ENCODE peak calls at places on chromosomes 16 and 17, in nine cellular contexts. One of them, this sample, is unnamed.

GRCh38 chr17:42132941-42133340 is 10.3 kb downstream of the HSPB9 start:
- DNase-seq in Right ventricle myocardium inferior: no peak
- DNase-seq in activated T-helper 9 cell treated with anti-CD3 and anti-CD28 coated beads, Interleukin-2, amount 50 U/mL, for 16 hours: no peak
- DNase-seq in A549: no peak
- DNase-seq in upper lobe of right lung: peak; percentile 89
- DNase-seq in choroid plexus epithelial cell: peak; percentile 69
- DNase-seq in HCEC 1CT: peak; percentile 74
- DNase-seq in progenitor cell of endocrine pancreas: no peak
- DNase-seq in T47D: no peak
- DNase-seq in this sample: peak; percentile 55

GRCh38 chr17:72891627-72892026 is 200.9 kb downstream of the SLC39A11 start:
- DNase-seq in Right ventricle myocardium inferior: no peak
- DNase-seq in activated T-helper 9 cell treated with anti-CD3 and anti-CD28 coated beads, Interleukin-2, amount 50 U/mL, for 16 hours: no peak
- DNase-seq in A549: no peak
- DNase-seq in upper lobe of right lung: no peak
- DNase-seq in choroid plexus epithelial cell: no peak
- DNase-seq in HCEC 1CT: no peak
- DNase-seq in progenitor cell of endocrine pancreas: no peak
- DNase-seq in T47D: no peak
- DNase-seq in this sample: no peak

GRCh38 chr17:77790143-77790829 is 168.2 kb upstream of the TNRC6C start:
- DNase-seq in Right ventricle myocardium inferior: no peak
- DNase-seq in activated T-helper 9 cell treated with anti-CD3 and anti-CD28 coated beads, Interleukin-2, amount 50 U/mL, for 16 hours: no peak
- DNase-seq in A549: no peak
- DNase-seq in upper lobe of right lung: no peak
- DNase-seq in choroid plexus epithelial cell: no peak
- DNase-seq in HCEC 1CT: no peak
- DNase-seq in progenitor cell of endocrine pancreas: no peak
- DNase-seq in T47D: peak; percentile 72
- DNase-seq in this sample: no peak

GRCh38 chr16:86854895-86855294 is 276.5 kb downstream of the FOXL1 start:
- DNase-seq in Right ventricle myocardium inferior: no peak
- DNase-seq in activated T-helper 9 cell treated with anti-CD3 and anti-CD28 coated beads, Interleukin-2, amount 50 U/mL, for 16 hours: no peak
- DNase-seq in A549: peak; percentile 39
- DNase-seq in upper lobe of right lung: no peak
- DNase-seq in choroid plexus epithelial cell: peak; percentile 34
- DNase-seq in HCEC 1CT: no peak
- DNase-seq in progenitor cell of endocrine pancreas: no peak
- DNase-seq in T47D: no peak
- DNase-seq in this sample: no peak

GRCh38 chr16:3825103-3825502 is 55.4 kb downstream of the CREBBP start:
- DNase-seq in Right ventricle myocardium inferior: no peak
- DNase-seq in activated T-helper 9 cell treated with anti-CD3 and anti-CD28 coated beads, Interleukin-2, amount 50 U/mL, for 16 hours: no peak
- DNase-seq in A549: no peak
- DNase-seq in upper lobe of right lung: no peak
- DNase-seq in choroid plexus epithelial cell: peak; percentile 70
- DNase-seq in HCEC 1CT: peak; percentile 69
- DNase-seq in progenitor cell of endocrine pancreas: no peak
- DNase-seq in T47D: no peak
- DNase-seq in this sample: no peak

GRCh38 chr16:69845181-69845580 is 83.0 kb downstream of the WWP2 start:
- DNase-seq in Right ventricle myocardium inferior: no peak
- DNase-seq in activated T-helper 9 cell treated with anti-CD3 and anti-CD28 coated beads, Interleukin-2, amount 50 U/mL, for 16 hours: no peak
- DNase-seq in A549: no peak
- DNase-seq in upper lobe of right lung: no peak
- DNase-seq in choroid plexus epithelial cell: no peak
- DNase-seq in HCEC 1CT: no peak
- DNase-seq in progenitor cell of endocrine pancreas: no peak
- DNase-seq in T47D: no peak
- DNase-seq in this sample: no peak

GRCh38 chr17:83098241-83099085 is 19.1 kb downstream of the METRNL start:
- DNase-seq in Right ventricle myocardium inferior: no peak
- DNase-seq in activated T-helper 9 cell treated with anti-CD3 and anti-CD28 coated beads, Interleukin-2, amount 50 U/mL, for 16 hours: no peak
- DNase-seq in A549: no peak
- DNase-seq in upper lobe of right lung: no peak
- DNase-seq in choroid plexus epithelial cell: peak; percentile 30
- DNase-seq in HCEC 1CT: no peak
- DNase-seq in progenitor cell of endocrine pancreas: no peak
- DNase-seq in T47D: no peak
- DNase-seq in this sample: no peak

GRCh38 chr16:52629296-52629695 is 82.4 kb upstream of the TOX3 start:
- DNase-seq in Right ventricle myocardium inferior: no peak
- DNase-seq in activated T-helper 9 cell treated with anti-CD3 and anti-CD28 coated beads, Interleukin-2, amount 50 U/mL, for 16 hours: no peak
- DNase-seq in A549: no peak
- DNase-seq in upper lobe of right lung: no peak
- DNase-seq in choroid plexus epithelial cell: no peak
- DNase-seq in HCEC 1CT: no peak
- DNase-seq in progenitor cell of endocrine pancreas: no peak
- DNase-seq in T47D: no peak
- DNase-seq in this sample: no peak

GRCh38 chr17:633641-634091 is 81.0 kb downstream of the VPS53 start:
- DNase-seq in Right ventricle myocardium inferior: no peak
- DNase-seq in activated T-helper 9 cell treated with anti-CD3 and anti-CD28 coated beads, Interleukin-2, amount 50 U/mL, for 16 hours: no peak
- DNase-seq in A549: no peak
- DNase-seq in upper lobe of right lung: no peak
- DNase-seq in choroid plexus epithelial cell: peak; percentile 71
- DNase-seq in HCEC 1CT: no peak
- DNase-seq in progenitor cell of endocrine pancreas: no peak
- DNase-seq in T47D: no peak
- DNase-seq in this sample: no peak

GRCh38 chr16:2280461-2280860 is 12.5 kb upstream of the RNPS1 start:
- DNase-seq in Right ventricle myocardium inferior: peak; percentile 15
- DNase-seq in activated T-helper 9 cell treated with anti-CD3 and anti-CD28 coated beads, Interleukin-2, amount 50 U/mL, for 16 hours: no peak
- DNase-seq in A549: no peak
- DNase-seq in upper lobe of right lung: no peak
- DNase-seq in choroid plexus epithelial cell: no peak
- DNase-seq in HCEC 1CT: no peak
- DNase-seq in progenitor cell of endocrine pancreas: no peak
- DNase-seq in T47D: no peak
- DNase-seq in this sample: no peak

GRCh38 chr16:79790854-79791253 is 190.3 kb upstream of the MAF start:
- DNase-seq in Right ventricle myocardium inferior: no peak
- DNase-seq in activated T-helper 9 cell treated with anti-CD3 and anti-CD28 coated beads, Interleukin-2, amount 50 U/mL, for 16 hours: no peak
- DNase-seq in A549: no peak
- DNase-seq in upper lobe of right lung: no peak
- DNase-seq in choroid plexus epithelial cell: no peak
- DNase-seq in HCEC 1CT: no peak
- DNase-seq in progenitor cell of endocrine pancreas: no peak
- DNase-seq in T47D: no peak
- DNase-seq in this sample: no peak

GRCh38 chr17:82241926-82242697 is 13.3 kb downstream of the SLC16A3 start:
- DNase-seq in Right ventricle myocardium inferior: peak; percentile 74
- DNase-seq in activated T-helper 9 cell treated with anti-CD3 and anti-CD28 coated beads, Interleukin-2, amount 50 U/mL, for 16 hours: no peak
- DNase-seq in A549: no peak
- DNase-seq in upper lobe of right lung: no peak
- DNase-seq in choroid plexus epithelial cell: peak; percentile 55
- DNase-seq in HCEC 1CT: no peak
- DNase-seq in progenitor cell of endocrine pancreas: no peak
- DNase-seq in T47D: no peak
- DNase-seq in this sample: no peak

GRCh38 chr16:11372073-11372923 is 27.0 kb downstream of the RMI2 start:
- DNase-seq in Right ventricle myocardium inferior: no peak
- DNase-seq in activated T-helper 9 cell treated with anti-CD3 and anti-CD28 coated beads, Interleukin-2, amount 50 U/mL, for 16 hours: no peak
- DNase-seq in A549: no peak
- DNase-seq in upper lobe of right lung: peak; percentile 46
- DNase-seq in choroid plexus epithelial cell: no peak
- DNase-seq in HCEC 1CT: no peak
- DNase-seq in progenitor cell of endocrine pancreas: no peak
- DNase-seq in T47D: no peak
- DNase-seq in this sample: no peak

GRCh38 chr17:65522751-65523404 is 38.6 kb downstream of the AXIN2 start:
- DNase-seq in Right ventricle myocardium inferior: no peak
- DNase-seq in activated T-helper 9 cell treated with anti-CD3 and anti-CD28 coated beads, Interleukin-2, amount 50 U/mL, for 16 hours: no peak
- DNase-seq in A549: no peak
- DNase-seq in upper lobe of right lung: no peak
- DNase-seq in choroid plexus epithelial cell: no peak
- DNase-seq in HCEC 1CT: no peak
- DNase-seq in progenitor cell of endocrine pancreas: no peak
- DNase-seq in T47D: no peak
- DNase-seq in this sample: no peak

GRCh38 chr17:81040791-81041337 is 5.9 kb downstream of the BAIAP2 start:
- DNase-seq in Right ventricle myocardium inferior: no peak
- DNase-seq in activated T-helper 9 cell treated with anti-CD3 and anti-CD28 coated beads, Interleukin-2, amount 50 U/mL, for 16 hours: no peak
- DNase-seq in A549: peak; percentile 45
- DNase-seq in upper lobe of right lung: no peak
- DNase-seq in choroid plexus epithelial cell: no peak
- DNase-seq in HCEC 1CT: no peak
- DNase-seq in progenitor cell of endocrine pancreas: no peak
- DNase-seq in T47D: no peak
- DNase-seq in this sample: no peak

GRCh38 chr16:2156025-2156848 is 655 bp downstream of the TRAF7 start:
- DNase-seq in Right ventricle myocardium inferior: no peak
- DNase-seq in activated T-helper 9 cell treated with anti-CD3 and anti-CD28 coated beads, Interleukin-2, amount 50 U/mL, for 16 hours: no peak
- DNase-seq in A549: no peak
- DNase-seq in upper lobe of right lung: no peak
- DNase-seq in choroid plexus epithelial cell: peak; percentile 77
- DNase-seq in HCEC 1CT: peak; percentile 66
- DNase-seq in progenitor cell of endocrine pancreas: no peak
- DNase-seq in T47D: no peak
- DNase-seq in this sample: peak; percentile 38

GRCh38 chr16:50121278-50121677 is 31.8 kb upstream of the TENT4B start:
- DNase-seq in Right ventricle myocardium inferior: no peak
- DNase-seq in activated T-helper 9 cell treated with anti-CD3 and anti-CD28 coated beads, Interleukin-2, amount 50 U/mL, for 16 hours: no peak
- DNase-seq in A549: no peak
- DNase-seq in upper lobe of right lung: no peak
- DNase-seq in choroid plexus epithelial cell: no peak
- DNase-seq in HCEC 1CT: no peak
- DNase-seq in progenitor cell of endocrine pancreas: no peak
- DNase-seq in T47D: no peak
- DNase-seq in this sample: no peak

GRCh38 chr16:88868974-88869672 is 2.7 kb upstream of the PABPN1L start:
- DNase-seq in Right ventricle myocardium inferior: no peak
- DNase-seq in activated T-helper 9 cell treated with anti-CD3 and anti-CD28 coated beads, Interleukin-2, amount 50 U/mL, for 16 hours: no peak
- DNase-seq in A549: no peak
- DNase-seq in upper lobe of right lung: no peak
- DNase-seq in choroid plexus epithelial cell: no peak
- DNase-seq in HCEC 1CT: no peak
- DNase-seq in progenitor cell of endocrine pancreas: no peak
- DNase-seq in T47D: no peak
- DNase-seq in this sample: no peak

GRCh38 chr17:27471321-27472269 is 15.3 kb downstream of the KSR1 start:
- DNase-seq in Right ventricle myocardium inferior: no peak
- DNase-seq in activated T-helper 9 cell treated with anti-CD3 and anti-CD28 coated beads, Interleukin-2, amount 50 U/mL, for 16 hours: peak; percentile 77
- DNase-seq in A549: peak; percentile 35
- DNase-seq in upper lobe of right lung: peak; percentile 57
- DNase-seq in choroid plexus epithelial cell: peak; percentile 42
- DNase-seq in HCEC 1CT: no peak
- DNase-seq in progenitor cell of endocrine pancreas: no peak
- DNase-seq in T47D: no peak
- DNase-seq in this sample: no peak

GRCh38 chr16:68732068-68732680 is 4.9 kb upstream of the CDH1 start:
- DNase-seq in Right ventricle myocardium inferior: no peak
- DNase-seq in activated T-helper 9 cell treated with anti-CD3 and anti-CD28 coated beads, Interleukin-2, amount 50 U/mL, for 16 hours: no peak
- DNase-seq in A549: peak; percentile 68
- DNase-seq in upper lobe of right lung: peak; percentile 89
- DNase-seq in choroid plexus epithelial cell: peak; percentile 28
- DNase-seq in HCEC 1CT: no peak
- DNase-seq in progenitor cell of endocrine pancreas: no peak
- DNase-seq in T47D: no peak
- DNase-seq in this sample: no peak

GRCh38 chr17:62178579-62178978 is 113.5 kb upstream of the MED13 start:
- DNase-seq in Right ventricle myocardium inferior: no peak
- DNase-seq in activated T-helper 9 cell treated with anti-CD3 and anti-CD28 coated beads, Interleukin-2, amount 50 U/mL, for 16 hours: no peak
- DNase-seq in A549: peak; percentile 47
- DNase-seq in upper lobe of right lung: no peak
- DNase-seq in choroid plexus epithelial cell: peak; percentile 33
- DNase-seq in HCEC 1CT: peak; percentile 55
- DNase-seq in progenitor cell of endocrine pancreas: no peak
- DNase-seq in T47D: no peak
- DNase-seq in this sample: no peak

GRCh38 chr16:19718624-19718965 is 524 bp downstream of the IQCK start:
- DNase-seq in Right ventricle myocardium inferior: no peak
- DNase-seq in activated T-helper 9 cell treated with anti-CD3 and anti-CD28 coated beads, Interleukin-2, amount 50 U/mL, for 16 hours: no peak
- DNase-seq in A549: no peak
- DNase-seq in upper lobe of right lung: no peak
- DNase-seq in choroid plexus epithelial cell: peak; percentile 31
- DNase-seq in HCEC 1CT: no peak
- DNase-seq in progenitor cell of endocrine pancreas: no peak
- DNase-seq in T47D: no peak
- DNase-seq in this sample: no peak

GRCh38 chr17:6548578-6549330 is 7.6 kb downstream of the PITPNM3 start:
- DNase-seq in Right ventricle myocardium inferior: no peak
- DNase-seq in activated T-helper 9 cell treated with anti-CD3 and anti-CD28 coated beads, Interleukin-2, amount 50 U/mL, for 16 hours: no peak
- DNase-seq in A549: no peak
- DNase-seq in upper lobe of right lung: no peak
- DNase-seq in choroid plexus epithelial cell: no peak
- DNase-seq in HCEC 1CT: no peak
- DNase-seq in progenitor cell of endocrine pancreas: no peak
- DNase-seq in T47D: no peak
- DNase-seq in this sample: no peak

GRCh38 chr17:63126607-63127006 is 160.6 kb downstream of the TANC2 start:
- DNase-seq in Right ventricle myocardium inferior: no peak
- DNase-seq in activated T-helper 9 cell treated with anti-CD3 and anti-CD28 coated beads, Interleukin-2, amount 50 U/mL, for 16 hours: no peak
- DNase-seq in A549: no peak
- DNase-seq in upper lobe of right lung: no peak
- DNase-seq in choroid plexus epithelial cell: no peak
- DNase-seq in HCEC 1CT: peak; percentile 47
- DNase-seq in progenitor cell of endocrine pancreas: no peak
- DNase-seq in T47D: no peak
- DNase-seq in this sample: no peak

GRCh38 chr17:78665952-78666920 is 89.0 kb upstream of the DNAH17 start:
- DNase-seq in Right ventricle myocardium inferior: no peak
- DNase-seq in activated T-helper 9 cell treated with anti-CD3 and anti-CD28 coated beads, Interleukin-2, amount 50 U/mL, for 16 hours: no peak
- DNase-seq in A549: no peak
- DNase-seq in upper lobe of right lung: peak; percentile 68
- DNase-seq in choroid plexus epithelial cell: peak; percentile 43
- DNase-seq in HCEC 1CT: no peak
- DNase-seq in progenitor cell of endocrine pancreas: no peak
- DNase-seq in T47D: no peak
- DNase-seq in this sample: no peak

GRCh38 chr16:794853-795466 is 5.6 kb downstream of the GNG13 start:
- DNase-seq in Right ventricle myocardium inferior: no peak
- DNase-seq in activated T-helper 9 cell treated with anti-CD3 and anti-CD28 coated beads, Interleukin-2, amount 50 U/mL, for 16 hours: no peak
- DNase-seq in A549: peak; percentile 75
- DNase-seq in upper lobe of right lung: no peak
- DNase-seq in choroid plexus epithelial cell: no peak
- DNase-seq in HCEC 1CT: no peak
- DNase-seq in progenitor cell of endocrine pancreas: no peak
- DNase-seq in T47D: no peak
- DNase-seq in this sample: no peak

GRCh38 chr17:36657763-36658490 is 56.5 kb downstream of the MRM1 start:
- DNase-seq in Right ventricle myocardium inferior: peak; percentile 66
- DNase-seq in activated T-helper 9 cell treated with anti-CD3 and anti-CD28 coated beads, Interleukin-2, amount 50 U/mL, for 16 hours: no peak
- DNase-seq in A549: peak; percentile 23
- DNase-seq in upper lobe of right lung: no peak
- DNase-seq in choroid plexus epithelial cell: peak; percentile 15
- DNase-seq in HCEC 1CT: no peak
- DNase-seq in progenitor cell of endocrine pancreas: peak; percentile 21
- DNase-seq in T47D: no peak
- DNase-seq in this sample: no peak

GRCh38 chr16:27333549-27333948 is 19.8 kb downstream of the IL4R start:
- DNase-seq in Right ventricle myocardium inferior: no peak
- DNase-seq in activated T-helper 9 cell treated with anti-CD3 and anti-CD28 coated beads, Interleukin-2, amount 50 U/mL, for 16 hours: no peak
- DNase-seq in A549: no peak
- DNase-seq in upper lobe of right lung: no peak
- DNase-seq in choroid plexus epithelial cell: no peak
- DNase-seq in HCEC 1CT: no peak
- DNase-seq in progenitor cell of endocrine pancreas: no peak
- DNase-seq in T47D: no peak
- DNase-seq in this sample: no peak

GRCh38 chr17:40493697-40494096 is 7.7 kb downstream of the TNS4 start:
- DNase-seq in Right ventricle myocardium inferior: no peak
- DNase-seq in activated T-helper 9 cell treated with anti-CD3 and anti-CD28 coated beads, Interleukin-2, amount 50 U/mL, for 16 hours: no peak
- DNase-seq in A549: no peak
- DNase-seq in upper lobe of right lung: no peak
- DNase-seq in choroid plexus epithelial cell: no peak
- DNase-seq in HCEC 1CT: no peak
- DNase-seq in progenitor cell of endocrine pancreas: no peak
- DNase-seq in T47D: no peak
- DNase-seq in this sample: no peak

GRCh38 chr17:49691086-49691676 is 13.3 kb upstream of the SPOP start:
- DNase-seq in Right ventricle myocardium inferior: no peak
- DNase-seq in activated T-helper 9 cell treated with anti-CD3 and anti-CD28 coated beads, Interleukin-2, amount 50 U/mL, for 16 hours: no peak
- DNase-seq in A549: no peak
- DNase-seq in upper lobe of right lung: no peak
- DNase-seq in choroid plexus epithelial cell: no peak
- DNase-seq in HCEC 1CT: peak; percentile 7
- DNase-seq in progenitor cell of endocrine pancreas: no peak
- DNase-seq in T47D: no peak
- DNase-seq in this sample: peak; percentile 41

GRCh38 chr17:49337900-49338299 is 24.1 kb downstream of the ZNF652 start:
- DNase-seq in Right ventricle myocardium inferior: no peak
- DNase-seq in activated T-helper 9 cell treated with anti-CD3 and anti-CD28 coated beads, Interleukin-2, amount 50 U/mL, for 16 hours: no peak
- DNase-seq in A549: no peak
- DNase-seq in upper lobe of right lung: no peak
- DNase-seq in choroid plexus epithelial cell: peak; percentile 50
- DNase-seq in HCEC 1CT: peak; percentile 45
- DNase-seq in progenitor cell of endocrine pancreas: no peak
- DNase-seq in T47D: no peak
- DNase-seq in this sample: peak; percentile 70